ENCODE peak calls at places on chromosomes 16 and 17, in seven cellular contexts. I, M, F, Y, A, O and J are unnamed samples.

GRCh38 chr17:2009737-2010136 is 15.4 kb downstream of the RTN4RL1 start:
- DNase-seq in I (no peak), M (no peak), O (no peak), A (no peak), F (no peak), Y (no peak), J (no peak)

GRCh38 chr17:11996722-11997146 is 541 bp downstream of the ZNF18 start:
- DNase-seq in I (peak), A (no peak), M (no peak), O (peak), Y (peak), F (peak), J (peak)

GRCh38 chr16:68436581-68436980 is 11.7 kb downstream of the SMPD3 start:
- DNase-seq in F (no peak), M (peak), Y (no peak), A (no peak), I (no peak), O (no peak), J (peak)

GRCh38 chr16:80997139-80997798 is 9.4 kb downstream of the CMC2 start:
- DNase-seq in I (peak), M (no peak), Y (no peak), O (no peak), A (no peak), F (no peak), J (peak)

GRCh38 chr16:30882429-30883310 is 11.2 kb downstream of the BCL7C start:
- DNase-seq in F (no peak), O (no peak), A (no peak), M (no peak), I (no peak), Y (no peak), J (no peak)

GRCh38 chr17:36529121-36529520 is 5.5 kb downstream of the MYO19 start:
- DNase-seq in Y (no peak), I (no peak), O (peak), F (no peak), M (no peak), A (peak), J (peak)

GRCh38 chr16:59252317-59252716 is 518.2 kb upstream of the GOT2 start:
- DNase-seq in F (no peak), M (peak), Y (no peak), O (no peak), I (no peak), A (no peak), J (no peak)

GRCh38 chr17:51270675-51271074 is 10.3 kb downstream of the UTP18 start:
- DNase-seq in M (no peak), O (no peak), Y (no peak), F (no peak), I (no peak), A (no peak), J (no peak)

GRCh38 chr17:1001640-1002411 is 4.9 kb downstream of the TIMM22 start:
- DNase-seq in F (no peak), Y (no peak), O (peak), A (peak), M (no peak), I (no peak), J (no peak)

GRCh38 chr17:58309918-58310259 is 18.7 kb downstream of the TSPOAP1 start:
- DNase-seq in Y (no peak), I (no peak), F (no peak), A (no peak), M (no peak), O (no peak), J (no peak)